ENCODE peak calls at places on chromosome 7, in ten cellular contexts. Y is epithelial cell of proximal tubule; Q is HTR-8/SVneo; B is stimulated activated CD8-positive, alpha-beta memory T cell treated with anti-CD3 and anti-CD28 coated beads, Interleukin-4, amount 100 ng/mL, for 24 hours; C is globus pallidus; O is T-helper 17 cell; E is NAMALWA; N is HEK293T; W is NCI-H510A; P is NCI-H2171 treated with DMSO at 0.1 percent for 48 hours. R is an unnamed sample.

GRCh38 chr7:52959336-52959735 is 76.1 kb upstream of the POM121L12 start:
- DNase-seq in Y (no peak), Q (no peak), B (no peak), C (no peak), O (no peak), E (no peak), N (no peak), W (no peak), P (no peak), R (no peak)

GRCh38 chr7:107394831-107395230 is 75.0 kb upstream of the GPR22 start:
- DNase-seq in Y (no peak), Q (no peak), B (no peak), C (no peak), O (no peak), E (no peak), N (no peak), W (no peak), P (no peak), R (no peak)

GRCh38 chr7:72924417-72924747 is 513 bp upstream of the POM121 start:
- DNase-seq in Y (no peak), Q (no peak), B (no peak), C (no peak), O (no peak), E (no peak), N (no peak), W (no peak), P (no peak), R (no peak)

GRCh38 chr7:82617156-82617555 is 173.6 kb upstream of the CACNA2D1 start:
- DNase-seq in Y (no peak), Q (no peak), B (no peak), C (no peak), O (no peak), E (no peak), N (no peak), W (no peak), P (no peak), R (no peak)

GRCh38 chr7:157501576-157501975 is 164.8 kb downstream of the DNAJB6 start:
- DNase-seq in Y (no peak), Q (no peak), B (no peak), C (no peak), O (no peak), E (no peak), N (no peak), W (no peak), P (no peak), R (no peak)

GRCh38 chr7:141695803-141696289 is 6.1 kb downstream of the DENND11 start:
- DNase-seq in Y (no peak), Q (no peak), B (no peak), C (no peak), O (no peak), E (peak; percentile 14), N (no peak), W (no peak), P (no peak), R (no peak)

GRCh38 chr7:76507723-76508406 is 2.5 kb upstream of the UPK3B start:
- DNase-seq in Y (no peak), Q (no peak), B (no peak), C (no peak), O (no peak), E (peak; percentile 26), N (peak; percentile 3), W (no peak), P (no peak), R (no peak)

GRCh38 chr7:11474902-11475585 is 357.0 kb downstream of the THSD7A start:
- DNase-seq in Y (no peak), Q (no peak), B (no peak), C (no peak), O (no peak), E (no peak), N (peak; percentile 17), W (no peak), P (no peak), R (no peak)

GRCh38 chr7:143172354-143172753 is 10.9 kb upstream of the TAS2R39 start:
- DNase-seq in Y (no peak), Q (no peak), B (no peak), C (no peak), O (no peak), E (no peak), N (no peak), W (no peak), P (peak; percentile 89), R (no peak)

GRCh38 chr7:89837515-89837914 is 316.8 kb upstream of the STEAP1 start:
- DNase-seq in Y (peak; percentile 23), Q (no peak), B (no peak), C (peak; percentile 42), O (no peak), E (no peak), N (no peak), W (no peak), P (peak; percentile 87), R (no peak)

GRCh38 chr7:37198188-37198905 is 250.3 kb downstream of the ELMO1 start:
- DNase-seq in Y (no peak), Q (no peak), B (no peak), C (no peak), O (no peak), E (no peak), N (no peak), W (no peak), P (no peak), R (no peak)

GRCh38 chr7:104241581-104241980 is 33.8 kb upstream of the ORC5 start:
- DNase-seq in Y (no peak), Q (no peak), B (no peak), C (no peak), O (no peak), E (no peak), N (no peak), W (no peak), P (no peak), R (no peak)